ENCODE peak calls at places on chromosome 6, in five cellular contexts. O is K562, X is HEK293T, Y is SK-N-SH, J is GM12878. K is an unnamed sample.

GRCh38 chr6:121760640-121761213 is 325.3 kb downstream of the GJA1 start:
- DNase-seq in O (no peak), X (no peak), Y (no peak), J (no peak), K (no peak)

GRCh38 chr6:142844065-142844755 is 100.8 kb downstream of the HIVEP2 start:
- DNase-seq in O (no peak), X (no peak), Y (no peak), J (no peak), K (no peak)

GRCh38 chr6:5710516-5710915 is 296.2 kb downstream of the NRN1 start:
- DNase-seq in O (no peak), X (no peak), Y (no peak), J (no peak), K (no peak)

GRCh38 chr6:157024745-157025144 is 247.6 kb downstream of the ARID1B start:
- DNase-seq in O (no peak), X (no peak), Y (no peak), J (no peak), K (no peak)

GRCh38 chr6:37547564-37548061 is 47.9 kb upstream of the CCDC167 start:
- DNase-seq in O (no peak), X (no peak), Y (peak), J (no peak), K (no peak)

GRCh38 chr6:137230547-137230946 is 11.4 kb upstream of the IFNGR1 start:
- DNase-seq in O (no peak), X (no peak), Y (no peak), J (no peak), K (no peak)

GRCh38 chr6:61940919-61941318 is 345.1 kb downstream of the KHDRBS2 start:
- DNase-seq in O (no peak), X (no peak), Y (no peak), J (no peak), K (no peak)

GRCh38 chr6:140711019-140711613 is 1336.7 kb upstream of the CITED2 start:
- DNase-seq in O (no peak), X (no peak), Y (no peak), J (no peak), K (no peak)

GRCh38 chr6:166861961-166862286 is 94.4 kb downstream of the RNASET2 start:
- DNase-seq in O (no peak), X (no peak), Y (peak), J (no peak), K (no peak)

GRCh38 chr6:145015739-145016558 is 719.4 kb downstream of the EPM2A start:
- DNase-seq in O (no peak), X (no peak), Y (no peak), J (peak), K (no peak)

GRCh38 chr6:110233769-110234374 is 53.6 kb downstream of the CDC40 start:
- DNase-seq in O (no peak), X (no peak), Y (no peak), J (peak), K (no peak)

GRCh38 chr6:122665929-122666328 is 55.7 kb downstream of the PKIB start:
- DNase-seq in O (no peak), X (no peak), Y (no peak), J (no peak), K (no peak)

GRCh38 chr6:14775528-14775927 is 470.3 kb upstream of the JARID2 start:
- DNase-seq in O (no peak), X (no peak), Y (no peak), J (no peak), K (no peak)

GRCh38 chr6:127468936-127469335 is 9.7 kb upstream of the KIAA0408 start:
- DNase-seq in O (no peak), X (no peak), Y (no peak), J (no peak), K (no peak)

GRCh38 chr6:136863752-136864151 is 41.4 kb downstream of the PEX7 start:
- DNase-seq in O (no peak), X (no peak), Y (no peak), J (no peak), K (no peak)

GRCh38 chr6:82113231-82113630 is 134.3 kb downstream of the IBTK start:
- DNase-seq in O (no peak), X (no peak), Y (no peak), J (no peak), K (no peak)

GRCh38 chr6:85771925-85772430 is 129.3 kb upstream of the SYNCRIP start:
- DNase-seq in O (no peak), X (no peak), Y (no peak), J (no peak), K (no peak)

GRCh38 chr6:134178230-134179044 is 126.0 kb upstream of the SLC2A12 start:
- DNase-seq in O (peak), X (peak), Y (peak), J (peak), K (peak)

GRCh38 chr6:163806761-163807499 is 392.4 kb downstream of the QKI start:
- DNase-seq in O (peak), X (no peak), Y (no peak), J (no peak), K (no peak)

GRCh38 chr6:161836643-161837448 is 563.0 kb upstream of the AGPAT4 start:
- DNase-seq in O (no peak), X (no peak), Y (no peak), J (no peak), K (peak)

GRCh38 chr6:84411060-84411629 is 183.7 kb upstream of the CEP162 start:
- DNase-seq in O (no peak), X (no peak), Y (no peak), J (no peak), K (no peak)

GRCh38 chr6:118706702-118707101 is 55.3 kb upstream of the CEP85L start:
- DNase-seq in O (no peak), X (no peak), Y (no peak), J (no peak), K (no peak)

GRCh38 chr6:54722328-54722727 is 124.2 kb upstream of the FAM83B start:
- DNase-seq in O (no peak), X (no peak), Y (no peak), J (no peak), K (no peak)

GRCh38 chr6:97160280-97160679 is 122.7 kb downstream of the MMS22L start:
- DNase-seq in O (no peak), X (no peak), Y (no peak), J (no peak), K (no peak)

GRCh38 chr6:11232968-11233626 is 629 bp upstream of the NEDD9 start:
- DNase-seq in O (peak), X (peak), Y (no peak), J (no peak), K (peak)

GRCh38 chr6:138404666-138405337 is 779 bp downstream of the HEBP2 start:
- DNase-seq in O (peak), X (no peak), Y (no peak), J (no peak), K (no peak)

GRCh38 chr6:107064579-107065065 is 36.6 kb downstream of the MTRES1 start:
- DNase-seq in O (no peak), X (no peak), Y (no peak), J (no peak), K (peak)

GRCh38 chr6:1770435-1770843 is 160.7 kb downstream of the FOXC1 start:
- DNase-seq in O (no peak), X (no peak), Y (no peak), J (peak), K (no peak)

GRCh38 chr6:1771324-1771723 is 161.6 kb downstream of the FOXC1 start:
- DNase-seq in O (no peak), X (no peak), Y (no peak), J (no peak), K (no peak)

GRCh38 chr6:1777921-1778692 is 168.4 kb downstream of the FOXC1 start:
- DNase-seq in O (no peak), X (no peak), Y (no peak), J (no peak), K (no peak)

GRCh38 chr6:1774541-1774940 is 164.8 kb downstream of the FOXC1 start:
- DNase-seq in O (no peak), X (no peak), Y (no peak), J (no peak), K (no peak)

DNA sequence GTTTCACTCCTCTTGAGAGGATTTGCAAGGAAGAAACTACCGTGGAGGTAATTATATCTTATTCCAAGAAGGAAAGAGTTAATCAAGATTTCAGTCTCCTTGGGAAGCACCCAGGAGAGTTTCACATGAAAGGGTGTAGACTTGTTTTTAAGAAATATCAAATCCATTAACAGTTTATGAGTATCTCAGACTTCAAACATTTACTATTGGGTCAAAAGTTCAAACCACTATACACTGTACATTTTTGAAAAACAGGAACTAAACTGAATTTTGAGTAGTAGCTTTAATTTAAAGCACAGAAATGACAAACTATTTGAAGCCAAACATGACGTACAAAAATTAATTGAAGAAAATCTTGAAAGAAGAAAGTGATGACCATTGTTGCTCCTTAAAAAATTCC is 164.0 kb downstream of the FOXC1 start:
- DNase-seq in O (no peak), X (no peak), Y (no peak), J (no peak), K (no peak)
- TF ChIP-seq FOXM1 in O (no peak), X (no peak), Y (no peak), J (no peak), K (no peak)

GRCh38 chr6:169172435-169172834 is 81.2 kb downstream of the THBS2 start:
- DNase-seq in O (no peak), X (no peak), Y (no peak), J (no peak), K (no peak)
- TF ChIP-seq FOXM1 in O (no peak), X (no peak), Y (no peak), J (no peak), K (no peak)

DNA sequence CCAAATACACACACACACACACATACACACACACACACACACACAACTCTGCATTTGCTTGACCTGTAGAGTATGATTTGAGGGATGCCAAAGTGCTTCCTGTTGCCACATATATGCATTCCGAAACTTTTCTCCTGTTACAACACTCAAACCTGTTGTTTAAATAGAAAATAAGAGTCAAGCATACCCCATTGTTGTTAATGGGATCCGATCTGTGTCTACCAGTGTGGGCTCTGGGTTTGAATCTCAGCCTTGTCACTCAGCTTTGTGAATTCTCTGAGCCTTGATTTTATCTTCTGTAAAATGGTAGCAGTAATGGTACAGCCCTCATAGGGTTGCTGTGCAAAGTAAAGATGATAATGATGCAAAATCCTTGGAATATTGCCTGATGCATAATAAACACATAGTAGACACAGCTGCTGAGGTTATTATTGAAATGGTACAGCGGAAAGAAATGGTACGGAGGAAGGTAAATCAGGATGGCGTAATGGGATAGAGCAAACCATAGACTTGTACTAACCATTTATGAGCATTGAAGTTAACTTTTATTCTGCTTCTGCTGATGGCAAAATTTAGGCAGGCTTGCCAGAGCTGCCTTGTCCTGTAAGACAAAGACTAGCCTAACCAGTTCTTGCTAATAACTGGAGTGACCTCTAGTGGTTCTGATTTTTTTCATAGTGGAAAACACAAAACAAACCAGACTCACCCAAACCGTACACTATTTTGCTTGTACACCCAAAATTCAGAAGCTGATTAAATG is 113.4 kb upstream of the PHACTR1 start:
- DNase-seq in O (peak), X (peak), Y (peak), J (no peak), K (peak)
- TF ChIP-seq FOXM1 in O (no peak), X (no peak), Y (no peak), J (no peak), K (no peak)

DNA sequence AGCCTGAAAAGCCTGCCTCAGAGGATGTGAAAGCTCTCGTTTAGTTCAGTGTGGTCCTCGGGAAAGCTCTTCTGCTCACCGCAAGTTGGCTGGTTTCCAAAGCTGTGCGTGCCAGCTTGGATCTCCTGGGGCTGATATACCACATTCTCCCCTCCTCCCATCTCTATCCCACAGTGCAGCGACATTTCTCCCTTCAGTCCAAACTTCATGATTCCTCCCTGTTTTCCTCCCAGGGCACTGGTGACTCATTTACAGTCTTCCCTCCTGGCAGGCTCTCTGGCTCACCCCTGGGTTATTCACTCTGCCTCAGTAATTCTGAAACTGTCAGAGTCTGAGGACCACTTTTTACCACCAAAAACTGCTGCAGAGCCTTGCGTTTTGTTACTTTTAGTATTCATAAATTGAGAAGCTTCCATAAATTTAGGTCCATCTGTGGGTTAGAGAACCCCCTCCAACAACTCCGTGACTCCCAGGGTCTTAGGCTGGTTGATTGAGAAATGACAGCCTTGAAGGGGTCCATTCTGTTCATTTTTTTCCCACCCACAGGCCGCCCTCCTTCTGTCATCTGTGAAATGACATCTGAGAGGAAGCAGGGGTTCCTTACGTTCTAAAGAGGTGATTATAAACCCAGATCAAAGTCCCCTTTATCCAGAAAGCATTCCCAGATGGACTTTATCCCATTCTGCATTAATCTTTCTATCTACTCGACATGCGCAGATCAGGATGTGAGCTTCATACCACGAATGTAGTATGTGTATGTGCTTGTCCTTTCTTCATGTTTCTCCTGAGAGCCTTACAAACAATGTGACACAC is 6.1 kb downstream of the TRIM10 start:
- DNase-seq in O (no peak), X (no peak), Y (no peak), J (no peak), K (peak)
- TF ChIP-seq FOXM1 in O (no peak), X (no peak), Y (no peak), J (no peak), K (no peak)

GRCh38 chr6:79710127-79710526 is 79.0 kb downstream of the SH3BGRL2 start:
- DNase-seq in O (no peak), X (no peak), Y (no peak), J (no peak), K (no peak)
- TF ChIP-seq FOXM1 in O (no peak), X (no peak), Y (no peak), J (no peak), K (no peak)

K was measured in HepG2.